ENCODE peak calls at places on chromosomes 16 and 17, in seven cellular contexts. One of them, this sample, is unnamed.

GRCh38 chr17:29645516-29646051 is 22.9 kb upstream of the CORO6 start:
- DNase-seq in fibroblast of mammary gland: peak
- DNase-seq in fibroblast of lung: peak
- DNase-seq in hepatocyte: peak
- DNase-seq in A549: no peak
- DNase-seq in GM23338: no peak
- DNase-seq in CD8-positive, alpha-beta T cell: no peak
- DNase-seq in this sample: peak

GRCh38 chr17:39174907-39175694 is 9.1 kb upstream of the ARL5C start:
- DNase-seq in fibroblast of mammary gland: peak
- DNase-seq in fibroblast of lung: peak
- DNase-seq in hepatocyte: peak
- DNase-seq in A549: peak
- DNase-seq in GM23338: peak
- DNase-seq in CD8-positive, alpha-beta T cell: peak
- DNase-seq in this sample: peak

GRCh38 chr17:11292491-11292890 is 51.5 kb downstream of the SHISA6 start:
- DNase-seq in fibroblast of mammary gland: no peak
- DNase-seq in fibroblast of lung: no peak
- DNase-seq in hepatocyte: no peak
- DNase-seq in A549: no peak
- DNase-seq in GM23338: no peak
- DNase-seq in CD8-positive, alpha-beta T cell: no peak
- DNase-seq in this sample: no peak

GRCh38 chr16:79069118-79069517 is 531.4 kb downstream of the MAF start:
- DNase-seq in fibroblast of mammary gland: no peak
- DNase-seq in fibroblast of lung: peak
- DNase-seq in hepatocyte: no peak
- DNase-seq in A549: no peak
- DNase-seq in GM23338: no peak
- DNase-seq in CD8-positive, alpha-beta T cell: no peak
- DNase-seq in this sample: no peak

GRCh38 chr16:10552998-10553491 is 27.4 kb downstream of the EMP2 start:
- DNase-seq in fibroblast of mammary gland: no peak
- DNase-seq in fibroblast of lung: no peak
- DNase-seq in hepatocyte: no peak
- DNase-seq in A549: peak
- DNase-seq in GM23338: peak
- DNase-seq in CD8-positive, alpha-beta T cell: peak
- DNase-seq in this sample: peak

GRCh38 chr17:2710804-2711607 is 558 bp downstream of the CLUH start:
- DNase-seq in fibroblast of mammary gland: no peak
- DNase-seq in fibroblast of lung: no peak
- DNase-seq in hepatocyte: peak
- DNase-seq in A549: no peak
- DNase-seq in GM23338: peak
- DNase-seq in CD8-positive, alpha-beta T cell: peak
- DNase-seq in this sample: no peak

GRCh38 chr17:56577810-56578209 is 15.7 kb upstream of the NOG start:
- DNase-seq in fibroblast of mammary gland: no peak
- DNase-seq in fibroblast of lung: no peak
- DNase-seq in hepatocyte: no peak
- DNase-seq in A549: no peak
- DNase-seq in GM23338: peak
- DNase-seq in CD8-positive, alpha-beta T cell: no peak
- DNase-seq in this sample: no peak

GRCh38 chr17:67434061-67434525 is 57.0 kb downstream of the PITPNC1 start:
- DNase-seq in fibroblast of mammary gland: no peak
- DNase-seq in fibroblast of lung: no peak
- DNase-seq in hepatocyte: no peak
- DNase-seq in A549: no peak
- DNase-seq in GM23338: no peak
- DNase-seq in CD8-positive, alpha-beta T cell: peak
- DNase-seq in this sample: no peak

GRCh38 chr17:73302189-73302588 is 9.6 kb downstream of the CDC42EP4 start:
- DNase-seq in fibroblast of mammary gland: peak
- DNase-seq in fibroblast of lung: no peak
- DNase-seq in hepatocyte: no peak
- DNase-seq in A549: no peak
- DNase-seq in GM23338: no peak
- DNase-seq in CD8-positive, alpha-beta T cell: no peak
- DNase-seq in this sample: no peak

DNA sequence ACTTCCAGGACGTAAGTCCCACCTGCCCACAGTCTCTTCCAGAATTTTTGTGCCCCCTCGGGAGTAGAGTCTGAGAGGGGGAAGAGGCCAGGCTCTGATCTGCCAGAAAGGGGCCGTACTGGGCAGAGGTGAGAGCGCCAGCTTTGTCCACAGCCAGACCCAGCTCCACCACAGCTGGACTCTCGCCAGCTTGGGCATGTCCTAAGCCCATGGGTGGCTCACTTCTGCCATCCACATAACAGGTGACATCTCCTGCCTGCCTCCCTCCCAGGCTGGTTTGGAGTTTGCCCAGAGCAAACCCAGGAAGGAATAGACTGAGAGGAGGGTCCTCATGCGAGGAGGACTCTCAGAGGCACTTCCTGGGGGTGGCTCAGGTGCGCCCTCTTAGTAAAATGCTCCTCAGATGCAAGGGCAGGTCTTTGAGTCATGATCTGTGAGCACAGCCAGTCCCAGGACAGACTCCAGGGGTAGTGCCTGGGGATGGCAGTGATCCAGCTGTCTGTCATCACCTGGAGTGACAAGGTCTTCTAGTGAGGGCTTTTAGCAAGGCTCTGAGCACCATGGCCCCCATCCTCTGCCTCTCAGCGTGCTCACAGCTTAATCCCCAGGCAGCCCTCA is 89.2 kb downstream of the AMFR start:
- DNase-seq in fibroblast of mammary gland: no peak
- DNase-seq in fibroblast of lung: no peak
- DNase-seq in hepatocyte: no peak
- DNase-seq in A549: no peak
- DNase-seq in GM23338: no peak
- DNase-seq in CD8-positive, alpha-beta T cell: no peak
- DNase-seq in this sample: no peak
- H3K4me3 ChIP-seq in fibroblast of mammary gland: no peak
- H3K4me3 ChIP-seq in fibroblast of lung: no peak
- H3K4me3 ChIP-seq in hepatocyte: no peak
- H3K4me3 ChIP-seq in A549: no peak
- H3K4me3 ChIP-seq in GM23338: no peak
- H3K4me3 ChIP-seq in CD8-positive, alpha-beta T cell: no peak
- H3K4me3 ChIP-seq in this sample: no peak

GRCh38 chr16:58290861-58291260 is 4.0 kb downstream of the PRSS54 start:
- DNase-seq in fibroblast of mammary gland: no peak
- DNase-seq in fibroblast of lung: no peak
- DNase-seq in hepatocyte: no peak
- DNase-seq in A549: no peak
- DNase-seq in GM23338: peak
- DNase-seq in CD8-positive, alpha-beta T cell: no peak
- DNase-seq in this sample: no peak

GRCh38 chr16:58284488-58284887 is 10.3 kb downstream of the PRSS54 start:
- DNase-seq in fibroblast of mammary gland: no peak
- DNase-seq in fibroblast of lung: no peak
- DNase-seq in hepatocyte: no peak
- DNase-seq in A549: no peak
- DNase-seq in GM23338: no peak
- DNase-seq in CD8-positive, alpha-beta T cell: no peak
- DNase-seq in this sample: no peak

GRCh38 chr16:58284021-58284420 is 10.8 kb downstream of the PRSS54 start:
- DNase-seq in fibroblast of mammary gland: no peak
- DNase-seq in fibroblast of lung: no peak
- DNase-seq in hepatocyte: no peak
- DNase-seq in A549: no peak
- DNase-seq in GM23338: no peak
- DNase-seq in CD8-positive, alpha-beta T cell: no peak
- DNase-seq in this sample: no peak

GRCh38 chr16:58286280-58286679 is 8.5 kb downstream of the PRSS54 start:
- DNase-seq in fibroblast of mammary gland: no peak
- DNase-seq in fibroblast of lung: no peak
- DNase-seq in hepatocyte: no peak
- DNase-seq in A549: no peak
- DNase-seq in GM23338: no peak
- DNase-seq in CD8-positive, alpha-beta T cell: no peak
- DNase-seq in this sample: no peak

GRCh38 chr16:58286769-58287433 is 7.9 kb downstream of the PRSS54 start:
- DNase-seq in fibroblast of mammary gland: no peak
- DNase-seq in fibroblast of lung: no peak
- DNase-seq in hepatocyte: no peak
- DNase-seq in A549: no peak
- DNase-seq in GM23338: no peak
- DNase-seq in CD8-positive, alpha-beta T cell: no peak
- DNase-seq in this sample: no peak
- H3K4me3 ChIP-seq in fibroblast of mammary gland: no peak
- H3K4me3 ChIP-seq in fibroblast of lung: no peak
- H3K4me3 ChIP-seq in hepatocyte: no peak
- H3K4me3 ChIP-seq in A549: no peak
- H3K4me3 ChIP-seq in GM23338: no peak
- H3K4me3 ChIP-seq in CD8-positive, alpha-beta T cell: no peak
- H3K4me3 ChIP-seq in this sample: no peak

GRCh38 chr17:82029990-82030469 is 1.4 kb upstream of the RAC3 start:
- DNase-seq in fibroblast of mammary gland: no peak
- DNase-seq in fibroblast of lung: no peak
- DNase-seq in hepatocyte: no peak
- DNase-seq in A549: no peak
- DNase-seq in GM23338: no peak
- DNase-seq in CD8-positive, alpha-beta T cell: no peak
- DNase-seq in this sample: no peak
- H3K4me3 ChIP-seq in fibroblast of mammary gland: no peak
- H3K4me3 ChIP-seq in fibroblast of lung: no peak
- H3K4me3 ChIP-seq in hepatocyte: no peak
- H3K4me3 ChIP-seq in A549: no peak
- H3K4me3 ChIP-seq in GM23338: peak
- H3K4me3 ChIP-seq in CD8-positive, alpha-beta T cell: peak
- H3K4me3 ChIP-seq in this sample: no peak

GRCh38 chr16:982152-983043 is 828 bp downstream of the SOX8 start:
- DNase-seq in fibroblast of mammary gland: no peak
- DNase-seq in fibroblast of lung: no peak
- DNase-seq in hepatocyte: no peak
- DNase-seq in A549: peak
- DNase-seq in GM23338: peak
- DNase-seq in CD8-positive, alpha-beta T cell: no peak
- DNase-seq in this sample: no peak
- H3K4me3 ChIP-seq in fibroblast of mammary gland: no peak
- H3K4me3 ChIP-seq in fibroblast of lung: no peak
- H3K4me3 ChIP-seq in hepatocyte: peak
- H3K4me3 ChIP-seq in A549: peak
- H3K4me3 ChIP-seq in GM23338: peak
- H3K4me3 ChIP-seq in CD8-positive, alpha-beta T cell: peak
- H3K4me3 ChIP-seq in this sample: no peak

DNA sequence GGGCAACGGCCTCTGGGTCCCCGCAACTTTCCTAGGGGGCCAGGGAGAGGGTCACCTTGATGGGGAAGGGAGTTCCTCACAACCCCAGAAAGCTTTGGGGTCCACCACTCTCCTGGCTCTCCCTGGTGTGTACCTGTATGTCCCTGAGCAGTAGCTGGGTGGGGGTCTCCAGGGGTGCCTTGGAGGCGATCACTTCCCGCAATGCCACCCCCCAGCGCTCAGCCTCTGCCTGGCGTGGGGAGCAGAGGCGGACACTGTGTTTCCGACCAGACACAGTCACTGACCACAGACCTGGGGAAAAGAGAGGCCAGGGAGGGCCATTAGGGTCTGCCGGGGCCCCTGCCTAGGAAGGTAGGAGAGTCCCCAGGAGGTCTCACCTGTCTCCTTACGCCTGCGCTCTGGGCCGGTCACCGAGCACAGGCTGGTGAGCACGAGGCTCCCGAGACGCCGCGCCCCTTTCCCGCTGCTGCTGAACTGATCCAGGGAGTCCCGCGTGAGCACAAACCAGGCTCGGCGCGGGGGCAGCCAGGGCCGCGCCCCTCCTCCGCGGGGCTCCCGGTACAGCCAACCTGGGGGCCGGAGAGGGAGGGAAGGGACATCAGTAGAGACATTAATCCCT is 3.4 kb downstream of the PLEKHH3 start:
- DNase-seq in fibroblast of mammary gland: no peak
- DNase-seq in fibroblast of lung: no peak
- DNase-seq in hepatocyte: no peak
- DNase-seq in A549: no peak
- DNase-seq in GM23338: no peak
- DNase-seq in CD8-positive, alpha-beta T cell: no peak
- DNase-seq in this sample: no peak
- H3K4me3 ChIP-seq in fibroblast of mammary gland: peak
- H3K4me3 ChIP-seq in fibroblast of lung: peak
- H3K4me3 ChIP-seq in hepatocyte: no peak
- H3K4me3 ChIP-seq in A549: no peak
- H3K4me3 ChIP-seq in GM23338: peak
- H3K4me3 ChIP-seq in CD8-positive, alpha-beta T cell: no peak
- H3K4me3 ChIP-seq in this sample: no peak

GRCh38 chr16:46573834-46574159 is 47.4 kb downstream of the SHCBP1 start:
- DNase-seq in fibroblast of mammary gland: no peak
- DNase-seq in fibroblast of lung: no peak
- DNase-seq in hepatocyte: no peak
- DNase-seq in A549: no peak
- DNase-seq in GM23338: no peak
- DNase-seq in CD8-positive, alpha-beta T cell: no peak
- DNase-seq in this sample: no peak
- H3K4me3 ChIP-seq in fibroblast of mammary gland: no peak
- H3K4me3 ChIP-seq in fibroblast of lung: no peak
- H3K4me3 ChIP-seq in hepatocyte: no peak
- H3K4me3 ChIP-seq in A549: no peak
- H3K4me3 ChIP-seq in GM23338: no peak
- H3K4me3 ChIP-seq in CD8-positive, alpha-beta T cell: no peak
- H3K4me3 ChIP-seq in this sample: no peak

GRCh38 chr17:45424769-45425124 is 7.9 kb downstream of the ARHGAP27 start:
- DNase-seq in fibroblast of mammary gland: no peak
- DNase-seq in fibroblast of lung: no peak
- DNase-seq in hepatocyte: no peak
- DNase-seq in A549: no peak
- DNase-seq in GM23338: no peak
- DNase-seq in CD8-positive, alpha-beta T cell: no peak
- DNase-seq in this sample: peak
- H3K4me3 ChIP-seq in fibroblast of mammary gland: no peak
- H3K4me3 ChIP-seq in fibroblast of lung: no peak
- H3K4me3 ChIP-seq in hepatocyte: peak
- H3K4me3 ChIP-seq in A549: peak
- H3K4me3 ChIP-seq in GM23338: peak
- H3K4me3 ChIP-seq in CD8-positive, alpha-beta T cell: no peak
- H3K4me3 ChIP-seq in this sample: no peak

DNA sequence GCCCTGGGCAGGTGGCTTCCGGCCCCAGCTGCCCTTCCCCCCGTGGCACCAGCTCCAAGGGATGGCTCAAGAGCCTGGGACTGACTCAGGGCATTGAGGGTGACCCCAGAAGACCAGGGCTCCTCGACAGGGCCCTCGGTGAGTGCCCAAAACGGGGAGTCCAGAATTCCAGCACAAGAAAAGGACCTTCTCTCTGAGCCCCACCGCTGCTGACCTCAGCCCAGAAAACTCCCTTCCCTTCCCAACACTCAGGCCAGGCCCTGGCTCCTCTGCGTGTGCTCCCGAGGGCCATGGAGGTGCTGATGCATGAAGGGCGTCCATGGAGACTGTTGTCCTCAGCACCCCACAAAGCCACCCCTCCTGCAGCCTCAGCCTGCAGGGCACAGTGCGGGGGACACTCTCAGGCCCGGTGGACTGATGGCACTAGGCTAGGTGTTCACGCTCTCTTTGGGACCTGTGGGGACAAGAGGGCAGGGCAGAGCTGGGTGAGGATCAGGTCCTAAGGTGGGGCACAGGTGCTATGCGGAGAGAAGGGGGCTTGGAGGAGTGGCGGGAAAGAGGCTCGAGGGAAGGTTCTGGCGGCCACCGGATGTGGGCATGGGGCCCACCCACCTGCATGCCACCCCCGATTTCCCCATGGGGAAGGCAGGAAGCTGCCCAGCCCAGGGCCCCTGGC is 4.3 kb upstream of the TSPOAP1 start:
- DNase-seq in fibroblast of mammary gland: no peak
- DNase-seq in fibroblast of lung: no peak
- DNase-seq in hepatocyte: no peak
- DNase-seq in A549: no peak
- DNase-seq in GM23338: no peak
- DNase-seq in CD8-positive, alpha-beta T cell: peak
- DNase-seq in this sample: peak
- H3K4me3 ChIP-seq in fibroblast of mammary gland: no peak
- H3K4me3 ChIP-seq in fibroblast of lung: no peak
- H3K4me3 ChIP-seq in hepatocyte: no peak
- H3K4me3 ChIP-seq in A549: no peak
- H3K4me3 ChIP-seq in GM23338: no peak
- H3K4me3 ChIP-seq in CD8-positive, alpha-beta T cell: peak
- H3K4me3 ChIP-seq in this sample: no peak